ENCODE peak calls at places on chromosome 2, in eight cellular contexts. One of them, this sample, is unnamed.

GRCh38 chr2:227724394-227725039 is at the start of gene SCYGR6:
- DNase-seq in HFF-Myc: no peak
- DNase-seq in hepatocyte: no peak
- DNase-seq in CD8-positive, alpha-beta T cell: no peak
- DNase-seq in fibroblast of pulmonary artery: no peak
- DNase-seq in left lung: no peak
- DNase-seq in right lobe of liver: no peak
- DNase-seq in psoas muscle: no peak
- DNase-seq in this sample: no peak

GRCh38 chr2:14634885-14635871 is 2.7 kb downstream of the LRATD1 start:
- DNase-seq in CD8-positive, alpha-beta T cell: no peak
- DNase-seq in HFF-Myc: no peak
- DNase-seq in fibroblast of pulmonary artery: peak; percentile 52
- DNase-seq in hepatocyte: peak; percentile 75
- DNase-seq in psoas muscle: peak; percentile 65
- DNase-seq in left lung: peak; percentile 70
- DNase-seq in right lobe of liver: peak; percentile 71
- DNase-seq in this sample: peak; percentile 38

GRCh38 chr2:228227466-228227865 is 46.0 kb upstream of the SPHKAP start:
- DNase-seq in hepatocyte: no peak
- DNase-seq in left lung: no peak
- DNase-seq in CD8-positive, alpha-beta T cell: no peak
- DNase-seq in psoas muscle: no peak
- DNase-seq in right lobe of liver: no peak
- DNase-seq in HFF-Myc: no peak
- DNase-seq in fibroblast of pulmonary artery: no peak
- DNase-seq in this sample: no peak

GRCh38 chr2:24830351-24830750 is 37.1 kb downstream of the CENPO start:
- DNase-seq in CD8-positive, alpha-beta T cell: no peak
- DNase-seq in psoas muscle: peak; percentile 25
- DNase-seq in left lung: no peak
- DNase-seq in right lobe of liver: no peak
- DNase-seq in HFF-Myc: no peak
- DNase-seq in fibroblast of pulmonary artery: peak; percentile 60
- DNase-seq in hepatocyte: no peak
- DNase-seq in this sample: peak; percentile 72

GRCh38 chr2:44126106-44126797 is 42.4 kb upstream of the PPM1B start:
- DNase-seq in hepatocyte: peak; percentile 53
- DNase-seq in HFF-Myc: no peak
- DNase-seq in right lobe of liver: no peak
- DNase-seq in fibroblast of pulmonary artery: no peak
- DNase-seq in left lung: no peak
- DNase-seq in CD8-positive, alpha-beta T cell: no peak
- DNase-seq in psoas muscle: no peak
- DNase-seq in this sample: peak; percentile 39

GRCh38 chr2:219126555-219126954 is 34.1 kb downstream of the NHEJ1 start:
- DNase-seq in psoas muscle: no peak
- DNase-seq in fibroblast of pulmonary artery: peak; percentile 24
- DNase-seq in hepatocyte: peak; percentile 60
- DNase-seq in CD8-positive, alpha-beta T cell: no peak
- DNase-seq in right lobe of liver: no peak
- DNase-seq in HFF-Myc: no peak
- DNase-seq in left lung: no peak
- DNase-seq in this sample: no peak

GRCh38 chr2:120516323-120517314 is 170.7 kb downstream of the INHBB start:
- DNase-seq in right lobe of liver: peak; percentile 72
- DNase-seq in CD8-positive, alpha-beta T cell: no peak
- DNase-seq in psoas muscle: no peak
- DNase-seq in left lung: peak; percentile 19
- DNase-seq in hepatocyte: no peak
- DNase-seq in HFF-Myc: no peak
- DNase-seq in fibroblast of pulmonary artery: peak; percentile 37
- DNase-seq in this sample: peak; percentile 52

GRCh38 chr2:240647503-240648154 is 22.3 kb downstream of the GPR35 start:
- DNase-seq in hepatocyte: no peak
- DNase-seq in fibroblast of pulmonary artery: no peak
- DNase-seq in psoas muscle: peak; percentile 15
- DNase-seq in CD8-positive, alpha-beta T cell: no peak
- DNase-seq in HFF-Myc: no peak
- DNase-seq in right lobe of liver: no peak
- DNase-seq in left lung: no peak
- DNase-seq in this sample: no peak

GRCh38 chr2:220228310-220229006 is 601.0 kb downstream of the SLC4A3 start:
- DNase-seq in CD8-positive, alpha-beta T cell: no peak
- DNase-seq in hepatocyte: peak; percentile 64
- DNase-seq in fibroblast of pulmonary artery: peak; percentile 90
- DNase-seq in right lobe of liver: no peak
- DNase-seq in HFF-Myc: peak; percentile 97
- DNase-seq in psoas muscle: no peak
- DNase-seq in left lung: peak; percentile 43
- DNase-seq in this sample: peak; percentile 92

GRCh38 chr2:232382331-232383225 is 4.0 kb downstream of the ALPP start:
- DNase-seq in fibroblast of pulmonary artery: no peak
- DNase-seq in left lung: no peak
- DNase-seq in HFF-Myc: no peak
- DNase-seq in right lobe of liver: no peak
- DNase-seq in hepatocyte: no peak
- DNase-seq in psoas muscle: no peak
- DNase-seq in CD8-positive, alpha-beta T cell: no peak
- DNase-seq in this sample: peak; percentile 51

GRCh38 chr2:81513328-81513727 is 1208.8 kb upstream of the LRRTM1 start:
- DNase-seq in fibroblast of pulmonary artery: no peak
- DNase-seq in psoas muscle: no peak
- DNase-seq in hepatocyte: no peak
- DNase-seq in right lobe of liver: no peak
- DNase-seq in left lung: no peak
- DNase-seq in HFF-Myc: no peak
- DNase-seq in CD8-positive, alpha-beta T cell: no peak
- DNase-seq in this sample: peak; percentile 2

GRCh38 chr2:120694034-120694433 is 41.6 kb upstream of the GLI2 start:
- DNase-seq in left lung: no peak
- DNase-seq in psoas muscle: no peak
- DNase-seq in CD8-positive, alpha-beta T cell: no peak
- DNase-seq in right lobe of liver: no peak
- DNase-seq in HFF-Myc: no peak
- DNase-seq in hepatocyte: no peak
- DNase-seq in fibroblast of pulmonary artery: no peak
- DNase-seq in this sample: no peak

GRCh38 chr2:85277416-85278158 is 50.2 kb downstream of the TGOLN2 start:
- DNase-seq in HFF-Myc: peak; percentile 91
- DNase-seq in left lung: no peak
- DNase-seq in hepatocyte: peak; percentile 76
- DNase-seq in right lobe of liver: no peak
- DNase-seq in fibroblast of pulmonary artery: peak; percentile 89
- DNase-seq in psoas muscle: no peak
- DNase-seq in CD8-positive, alpha-beta T cell: no peak
- DNase-seq in this sample: peak; percentile 88

GRCh38 chr2:85273732-85274731 is 53.8 kb downstream of the TGOLN2 start:
- DNase-seq in CD8-positive, alpha-beta T cell: no peak
- DNase-seq in fibroblast of pulmonary artery: peak; percentile 77
- DNase-seq in psoas muscle: peak; percentile 65
- DNase-seq in left lung: no peak
- DNase-seq in right lobe of liver: no peak
- DNase-seq in HFF-Myc: peak; percentile 67
- DNase-seq in hepatocyte: peak; percentile 67
- DNase-seq in this sample: peak; percentile 76

GRCh38 chr2:85275984-85276540 is 51.7 kb downstream of the TGOLN2 start:
- DNase-seq in fibroblast of pulmonary artery: no peak
- DNase-seq in psoas muscle: no peak
- DNase-seq in CD8-positive, alpha-beta T cell: no peak
- DNase-seq in right lobe of liver: no peak
- DNase-seq in left lung: no peak
- DNase-seq in hepatocyte: no peak
- DNase-seq in HFF-Myc: no peak
- DNase-seq in this sample: peak; percentile 48

GRCh38 chr2:85278361-85278760 is 49.4 kb downstream of the TGOLN2 start:
- DNase-seq in psoas muscle: no peak
- DNase-seq in right lobe of liver: no peak
- DNase-seq in HFF-Myc: no peak
- DNase-seq in hepatocyte: no peak
- DNase-seq in CD8-positive, alpha-beta T cell: no peak
- DNase-seq in fibroblast of pulmonary artery: peak; percentile 49
- DNase-seq in left lung: no peak
- DNase-seq in this sample: peak; percentile 65

DNA sequence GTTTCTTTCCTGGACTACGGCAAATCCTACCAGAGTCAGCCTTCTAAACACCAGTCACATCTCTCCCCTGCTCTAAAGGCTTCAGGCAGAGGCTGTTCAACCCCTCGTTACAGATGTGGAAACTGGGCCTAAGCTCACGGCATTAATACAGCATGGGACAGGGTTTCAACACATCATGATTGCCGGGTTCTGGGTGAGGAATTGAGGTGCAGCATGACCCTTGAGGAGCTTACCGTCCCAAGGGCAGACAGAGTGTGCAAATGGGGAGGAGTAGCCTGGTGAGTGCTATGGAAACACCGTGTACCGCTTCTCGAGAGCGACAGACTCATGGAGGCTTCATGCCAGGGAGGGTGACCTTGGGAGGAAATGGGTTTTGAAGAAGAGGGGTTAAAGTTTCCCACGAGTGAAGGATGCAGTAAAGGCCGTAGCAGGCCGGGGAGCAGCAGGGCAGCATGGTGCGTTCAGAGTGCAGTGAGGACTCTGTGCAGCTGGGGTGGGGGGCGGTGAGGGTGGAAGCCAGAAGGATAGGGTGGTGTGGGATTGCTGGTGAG is 51.1 kb downstream of the TGOLN2 start:
- DNase-seq in fibroblast of pulmonary artery: no peak
- DNase-seq in CD8-positive, alpha-beta T cell: no peak
- DNase-seq in HFF-Myc: no peak
- DNase-seq in left lung: no peak
- DNase-seq in psoas muscle: no peak
- DNase-seq in right lobe of liver: no peak
- DNase-seq in hepatocyte: no peak
- DNase-seq in this sample: no peak
- H3K4me3 ChIP-seq in fibroblast of pulmonary artery: no peak overlapping the region
- H3K4me3 ChIP-seq in CD8-positive, alpha-beta T cell: no peak overlapping the region
- H3K4me3 ChIP-seq in HFF-Myc: no peak overlapping the region
- H3K4me3 ChIP-seq in left lung: no peak overlapping the region
- H3K4me3 ChIP-seq in psoas muscle: peak overlapping the region; percentile 46
- H3K4me3 ChIP-seq in right lobe of liver: no peak overlapping the region
- H3K4me3 ChIP-seq in hepatocyte: no peak overlapping the region
- H3K4me3 ChIP-seq in this sample: no peak overlapping the region

DNA sequence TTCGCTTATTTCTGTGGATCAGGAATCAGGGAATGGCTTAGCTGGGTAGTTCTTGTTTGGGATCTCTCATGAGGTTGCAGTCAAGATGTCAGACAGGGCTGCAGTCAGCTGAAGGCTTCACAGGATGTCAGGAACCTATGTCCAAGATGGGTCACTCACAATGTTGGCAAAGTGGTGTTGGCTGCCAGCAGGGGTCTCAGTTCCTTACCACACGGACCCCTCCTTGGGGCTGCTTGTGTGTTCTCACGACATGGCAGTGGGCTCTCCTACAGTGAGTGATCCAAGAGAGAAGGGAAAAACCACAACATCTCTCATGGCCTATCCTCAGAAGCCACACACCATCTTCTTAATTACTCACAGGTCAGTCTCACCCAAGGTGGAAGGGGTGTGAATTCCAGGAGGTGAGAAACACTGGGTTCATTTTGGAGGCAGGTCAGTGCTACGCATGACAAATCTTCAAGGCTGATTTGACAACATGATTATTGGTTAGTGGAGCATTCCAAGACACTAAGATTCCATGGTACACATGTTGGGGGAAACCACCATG is 1.3 kb upstream of the ANTXR1 start:
- DNase-seq in right lobe of liver: no peak
- DNase-seq in psoas muscle: no peak
- DNase-seq in hepatocyte: no peak
- DNase-seq in HFF-Myc: no peak
- DNase-seq in left lung: no peak
- DNase-seq in fibroblast of pulmonary artery: no peak
- DNase-seq in CD8-positive, alpha-beta T cell: no peak
- DNase-seq in this sample: no peak
- TF ChIP-seq CTCF in right lobe of liver: no peak
- TF ChIP-seq CTCF in psoas muscle: no peak
- TF ChIP-seq CTCF in hepatocyte: peak; percentile 8
- TF ChIP-seq CTCF in HFF-Myc: no peak
- TF ChIP-seq CTCF in left lung: no peak
- TF ChIP-seq CTCF in fibroblast of pulmonary artery: no peak
- TF ChIP-seq CTCF in CD8-positive, alpha-beta T cell: no peak
- TF ChIP-seq CTCF in this sample: peak; percentile 5

DNA sequence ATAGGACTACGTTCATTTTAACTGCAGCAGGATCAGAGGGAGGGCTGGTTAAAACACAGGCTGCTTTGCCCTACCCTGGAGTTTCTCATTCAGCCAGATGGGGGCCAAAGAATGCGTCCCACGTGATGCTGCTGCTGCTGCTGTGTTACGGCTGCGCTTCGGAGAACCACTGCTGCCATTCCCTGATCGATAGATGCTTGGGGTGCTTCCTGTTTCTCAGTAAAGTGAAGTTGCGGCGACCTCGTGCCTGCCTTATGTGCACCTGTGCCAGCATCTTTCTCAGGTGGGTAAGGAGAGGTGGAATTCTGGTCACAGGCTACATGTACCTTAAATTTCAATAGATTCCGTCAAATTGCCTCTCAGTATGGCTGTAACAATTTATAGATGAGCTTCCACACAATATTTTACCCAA is 24.7 kb upstream of the TOGARAM2 start:
- DNase-seq in hepatocyte: peak; percentile 54
- DNase-seq in HFF-Myc: no peak
- DNase-seq in CD8-positive, alpha-beta T cell: no peak
- DNase-seq in psoas muscle: no peak
- DNase-seq in left lung: no peak
- DNase-seq in right lobe of liver: peak; percentile 32
- DNase-seq in fibroblast of pulmonary artery: peak; percentile 58
- DNase-seq in this sample: peak; percentile 41
- H3K4me3 ChIP-seq in hepatocyte: no peak overlapping the region
- H3K4me3 ChIP-seq in HFF-Myc: no peak overlapping the region
- H3K4me3 ChIP-seq in CD8-positive, alpha-beta T cell: no peak overlapping the region
- H3K4me3 ChIP-seq in psoas muscle: no peak overlapping the region
- H3K4me3 ChIP-seq in left lung: peak overlapping the region; percentile 17
- H3K4me3 ChIP-seq in right lobe of liver: no peak overlapping the region
- H3K4me3 ChIP-seq in fibroblast of pulmonary artery: peak overlapping the region; percentile 46
- H3K4me3 ChIP-seq in this sample: peak overlapping the region; percentile 29

GRCh38 chr2:9795071-9795470 is 48.2 kb upstream of the TAF1B start:
- DNase-seq in CD8-positive, alpha-beta T cell: no peak
- DNase-seq in right lobe of liver: no peak
- DNase-seq in fibroblast of pulmonary artery: no peak
- DNase-seq in hepatocyte: no peak
- DNase-seq in left lung: no peak
- DNase-seq in HFF-Myc: no peak
- DNase-seq in psoas muscle: no peak
- DNase-seq in this sample: no peak

GRCh38 chr2:9797681-9798556 is 45.4 kb upstream of the TAF1B start:
- DNase-seq in HFF-Myc: no peak
- DNase-seq in left lung: no peak
- DNase-seq in right lobe of liver: no peak
- DNase-seq in CD8-positive, alpha-beta T cell: no peak
- DNase-seq in psoas muscle: no peak
- DNase-seq in hepatocyte: peak; percentile 66
- DNase-seq in fibroblast of pulmonary artery: no peak
- DNase-seq in this sample: no peak

GRCh38 chr2:9793918-9794717 is 49.2 kb upstream of the TAF1B start:
- DNase-seq in left lung: no peak
- DNase-seq in hepatocyte: no peak
- DNase-seq in HFF-Myc: no peak
- DNase-seq in right lobe of liver: no peak
- DNase-seq in psoas muscle: no peak
- DNase-seq in fibroblast of pulmonary artery: no peak
- DNase-seq in CD8-positive, alpha-beta T cell: no peak
- DNase-seq in this sample: no peak

GRCh38 chr2:9797086-9797485 is 46.2 kb upstream of the TAF1B start:
- DNase-seq in psoas muscle: no peak
- DNase-seq in HFF-Myc: no peak
- DNase-seq in fibroblast of pulmonary artery: no peak
- DNase-seq in CD8-positive, alpha-beta T cell: no peak
- DNase-seq in right lobe of liver: no peak
- DNase-seq in left lung: no peak
- DNase-seq in hepatocyte: no peak
- DNase-seq in this sample: no peak

GRCh38 chr2:9796056-9796792 is 47.0 kb upstream of the TAF1B start:
- DNase-seq in HFF-Myc: no peak
- DNase-seq in right lobe of liver: no peak
- DNase-seq in fibroblast of pulmonary artery: no peak
- DNase-seq in hepatocyte: no peak
- DNase-seq in CD8-positive, alpha-beta T cell: no peak
- DNase-seq in psoas muscle: no peak
- DNase-seq in left lung: no peak
- DNase-seq in this sample: no peak
- TF ChIP-seq CTCF in HFF-Myc: peak; percentile 7
- TF ChIP-seq CTCF in right lobe of liver: no peak
- TF ChIP-seq CTCF in fibroblast of pulmonary artery: peak; percentile 10
- TF ChIP-seq CTCF in hepatocyte: no peak
- TF ChIP-seq CTCF in CD8-positive, alpha-beta T cell: no peak
- TF ChIP-seq CTCF in psoas muscle: no peak
- TF ChIP-seq CTCF in left lung: no peak
- TF ChIP-seq CTCF in this sample: no peak

This sample was measured in fibroblast of villous mesenchyme.